ENCODE peak calls at places on chromosomes 5 and 9, in six cellular contexts. C is H1, D is IMR-90, V is neuronal stem cell, Z is mesenchymal stem cell, W is trophoblast cell. B is an unnamed sample.

GRCh38 chr9:9790216-9790872 is 822.5 kb downstream of the PTPRD start:
- DNase-seq in V (peak), W (peak), D (no peak), Z (peak), C (no peak), B (no peak)

GRCh38 chr5:170211575-170212334 is 21.0 kb upstream of the C5orf58 start:
- DNase-seq in C (no peak), Z (no peak), W (peak), D (no peak), V (no peak), B (no peak)

GRCh38 chr5:180352116-180352975 is 790 bp downstream of the GFPT2 start:
- DNase-seq in Z (peak), W (no peak), D (no peak), V (peak), C (no peak), B (no peak)

GRCh38 chr9:91378695-91379127 is 17.0 kb upstream of the AUH start:
- DNase-seq in V (no peak), W (peak), Z (peak), D (peak), C (no peak), B (no peak)

GRCh38 chr5:178309271-178310008 is 76.8 kb upstream of the PHYKPL start:
- DNase-seq in V (no peak), C (no peak), W (no peak), Z (no peak), D (no peak), B (no peak)

GRCh38 chr5:178149199-178149932 is 4.3 kb downstream of the NHP2 start:
- DNase-seq in V (no peak), Z (no peak), W (no peak), D (peak), C (no peak), B (no peak)

GRCh38 chr5:83564069-83564749 is 92.7 kb downstream of the VCAN start:
- DNase-seq in V (peak), Z (peak), C (no peak), D (peak), W (no peak), B (no peak)

GRCh38 chr9:98726735-98727134 is 18.0 kb upstream of the GABBR2 start:
- DNase-seq in C (no peak), D (peak), Z (peak), V (no peak), W (no peak), B (no peak)

GRCh38 chr5:41335596-41335995 is 122.3 kb upstream of the C6 start:
- DNase-seq in Z (no peak), W (no peak), V (no peak), D (no peak), C (no peak), B (no peak)

GRCh38 chr9:84679571-84679970 is 10.0 kb downstream of the NTRK2 start:
- DNase-seq in D (no peak), Z (no peak), V (no peak), W (no peak), C (no peak), B (no peak)
- H3K14ac ChIP-seq in D (no peak), Z (no peak), V (no peak), W (no peak), C (no peak), B (no peak)

GRCh38 chr5:14118551-14119320 is 24.4 kb upstream of the TRIO start:
- DNase-seq in W (peak), C (no peak), V (peak), Z (no peak), D (no peak), B (peak)

GRCh38 chr5:14112998-14113652 is 30.0 kb upstream of the TRIO start:
- DNase-seq in W (peak), C (no peak), V (no peak), D (no peak), Z (no peak), B (no peak)

GRCh38 chr5:14114615-14115251 is 28.4 kb upstream of the TRIO start:
- DNase-seq in D (no peak), V (no peak), Z (no peak), C (no peak), W (peak), B (no peak)

GRCh38 chr5:14110680-14111079 is 32.5 kb upstream of the TRIO start:
- DNase-seq in C (no peak), Z (peak), D (peak), W (peak), V (no peak), B (no peak)

GRCh38 chr5:14115323-14115895 is 27.7 kb upstream of the TRIO start:
- DNase-seq in V (no peak), Z (no peak), C (no peak), D (no peak), W (peak), B (no peak)
- H2BK120ac ChIP-seq in V (no peak), Z (no peak), C (no peak), D (no peak), W (no peak), B (no peak)

GRCh38 chr5:153742071-153742470 is 251.6 kb downstream of the GRIA1 start:
- DNase-seq in C (no peak), V (no peak), Z (no peak), W (no peak), D (no peak), B (no peak)
- H3K14ac ChIP-seq in C (no peak), V (no peak), Z (no peak), W (no peak), D (no peak), B (no peak)

DNA sequence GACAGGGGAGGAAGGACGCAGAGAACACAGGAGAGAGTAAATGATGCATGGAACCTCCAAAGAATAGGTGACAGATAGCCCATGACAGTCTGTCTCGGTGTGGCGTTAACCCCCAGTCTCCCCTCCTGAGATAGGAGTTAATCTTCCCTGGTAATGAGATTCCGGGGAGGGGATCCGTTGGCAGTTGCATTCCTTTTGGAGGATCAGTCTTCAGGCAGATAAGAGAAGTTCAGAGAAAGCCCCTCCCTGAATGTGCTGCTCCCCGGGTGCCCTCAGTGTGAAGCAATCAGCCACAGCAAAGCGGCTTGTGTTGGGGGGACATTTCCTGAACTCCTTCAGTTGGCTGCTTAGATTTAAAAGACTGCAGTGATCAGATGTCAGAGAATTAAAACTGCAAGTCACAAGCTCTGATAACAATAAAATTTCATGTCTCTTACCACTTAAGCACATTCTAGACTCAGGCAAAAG is 121.0 kb downstream of the EGFLAM start:
- DNase-seq in Z (no peak), D (no peak), C (peak), W (no peak), V (peak), B (peak)
- H2BK120ac ChIP-seq in Z (no peak), D (no peak), C (no peak), W (no peak), V (no peak), B (no peak)

DNA sequence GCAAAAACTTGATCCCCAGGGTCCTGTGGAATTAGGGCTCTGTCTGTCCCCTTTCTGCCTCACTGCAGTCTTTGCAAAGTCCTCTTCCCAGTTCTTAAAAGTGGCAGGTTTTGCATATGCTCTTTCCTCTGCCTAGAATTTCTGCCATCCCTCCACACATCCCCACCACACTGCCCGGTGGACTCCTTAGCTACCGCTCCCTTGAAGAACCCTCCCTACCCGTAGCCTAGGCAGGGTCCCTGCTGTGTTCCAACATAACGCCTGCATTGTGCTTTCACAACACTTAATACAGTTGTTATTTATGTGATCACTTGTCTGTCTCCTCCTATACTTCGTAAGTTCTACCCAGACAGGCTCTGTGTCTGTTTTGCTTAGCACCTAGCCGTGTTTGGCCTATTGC is 142.6 kb upstream of the DMRT1 start:
- DNase-seq in C (no peak), D (no peak), V (no peak), Z (peak), W (no peak), B (no peak)
- H3K14ac ChIP-seq in C (no peak), D (peak), V (no peak), Z (no peak), W (peak), B (no peak)